ENCODE peak calls at places on chromosomes 6 and 20, in five cellular contexts. D is heart left ventricle, Y is breast epithelium, B is psoas muscle, P is heart right ventricle. S is an unnamed sample.

GRCh38 chr6:21935561-21936028 is 342.0 kb downstream of the SOX4 start:
- DNase-seq in B (no peak), P (no peak), D (no peak), Y (no peak), S (peak)

GRCh38 chr6:139135578-139136545 is 982 bp downstream of the HECA start:
- DNase-seq in D (peak), Y (peak), B (peak), P (peak), S (peak)

GRCh38 chr20:43188234-43188653 is 1.5 kb downstream of the PTPRT start:
- DNase-seq in P (no peak), Y (no peak), B (no peak), D (no peak), S (no peak)

GRCh38 chr6:3414704-3415453 is 42.0 kb downstream of the SLC22A23 start:
- DNase-seq in P (no peak), Y (no peak), B (no peak), D (no peak), S (no peak)

GRCh38 chr6:37137881-37138568 is 31.9 kb upstream of the PIM1 start:
- DNase-seq in D (no peak), Y (no peak), P (no peak), B (no peak), S (no peak)

GRCh38 chr20:6909608-6910007 is 142.1 kb downstream of the BMP2 start:
- DNase-seq in P (no peak), Y (no peak), B (no peak), D (no peak), S (no peak)

GRCh38 chr20:19274001-19274400 is 61.6 kb downstream of the SLC24A3 start:
- DNase-seq in Y (no peak), P (no peak), D (no peak), B (no peak), S (no peak)

GRCh38 chr6:96760153-96760687 is 77.1 kb downstream of the GPR63 start:
- DNase-seq in Y (no peak), P (no peak), B (no peak), D (no peak), S (no peak)

GRCh38 chr6:143999406-143999805 is 8.7 kb downstream of the PLAGL1 start:
- DNase-seq in P (no peak), B (no peak), Y (no peak), D (no peak), S (no peak)

GRCh38 chr6:132065556-132065955 is 114.4 kb upstream of the CCN2 start:
- DNase-seq in D (no peak), B (no peak), Y (no peak), P (no peak), S (no peak)

GRCh38 chr6:126534418-126534817 is 194.5 kb downstream of the CENPW start:
- DNase-seq in Y (no peak), B (no peak), P (no peak), D (no peak), S (no peak)

GRCh38 chr6:35302604-35303218 is 5.1 kb downstream of the DEF6 start:
- DNase-seq in B (peak), D (peak), P (peak), Y (no peak), S (peak)

GRCh38 chr6:127120787-127121636 is 2.5 kb downstream of the RSPO3 start:
- DNase-seq in B (peak), P (peak), D (peak), Y (peak), S (peak)

GRCh38 chr6:135073217-135073616 is 18.6 kb upstream of the HBS1L start:
- DNase-seq in P (no peak), B (no peak), Y (no peak), D (no peak), S (no peak)

GRCh38 chr6:148414836-148415235 is 72.2 kb downstream of the SASH1 start:
- DNase-seq in D (no peak), P (no peak), Y (no peak), B (no peak), S (no peak)

GRCh38 chr20:62703853-62704228 is 4.8 kb upstream of the NTSR1 start:
- DNase-seq in B (no peak), D (peak), Y (no peak), P (peak), S (no peak)

GRCh38 chr6:36314221-36315014 is 22.3 kb downstream of the BNIP5 start:
- DNase-seq in P (no peak), Y (no peak), B (no peak), D (no peak), S (no peak)

GRCh38 chr20:46117704-46118467 is at the start of gene CD40:
- DNase-seq in D (peak), Y (peak), P (peak), B (peak), S (peak)

GRCh38 chr20:31945790-31946189 is 6.1 kb downstream of the PDRG1 start:
- DNase-seq in Y (no peak), P (peak), D (no peak), B (peak), S (no peak)

GRCh38 chr6:166955865-166956443 is 396 bp downstream of the RNASET2 start:
- DNase-seq in B (peak), P (no peak), D (no peak), Y (no peak), S (peak)
- H3K27ac ChIP-seq in B (no peak), P (peak), D (peak), Y (peak), S (peak)

DNA sequence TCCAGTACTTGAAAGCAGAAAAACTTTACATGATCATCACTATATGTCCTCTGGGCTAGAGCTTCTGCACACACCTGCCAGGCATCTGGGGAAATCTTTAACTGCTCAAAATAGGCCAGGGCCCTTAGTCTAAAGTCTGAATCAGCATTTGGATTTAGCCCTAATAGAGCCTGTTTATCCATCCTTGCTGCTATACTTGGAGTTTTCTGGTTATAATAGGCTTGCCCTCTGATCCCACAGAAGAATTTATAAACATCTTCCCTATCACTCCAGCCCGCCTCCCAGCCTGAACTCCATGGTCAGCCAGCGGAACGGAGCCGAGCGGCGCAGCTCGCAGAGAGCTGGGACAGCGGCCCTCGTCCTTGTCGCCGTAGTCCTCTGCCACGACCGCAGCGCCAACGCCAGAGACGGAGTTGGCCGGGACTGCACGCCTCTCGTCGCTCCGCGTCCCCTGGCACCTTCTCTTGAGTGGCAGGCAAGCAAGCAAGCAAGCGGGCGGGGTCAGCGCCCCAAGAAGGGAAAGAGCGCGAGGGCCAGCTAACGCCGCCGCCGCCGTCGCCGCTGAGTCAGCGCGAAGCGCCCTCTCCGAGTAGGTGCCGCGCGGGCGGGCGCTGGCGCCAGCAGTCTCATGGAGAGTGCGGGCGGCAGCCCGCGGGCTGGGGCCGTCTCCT is 25.4 kb upstream of the ASIP start:
- DNase-seq in P (peak), D (peak), B (peak), Y (peak), S (peak)
- H3K27ac ChIP-seq in P (peak), D (peak), B (peak), Y (peak), S (peak)

GRCh38 chr6:7111095-7111690 is 3.4 kb downstream of the RREB1 start:
- DNase-seq in B (no peak), P (no peak), D (no peak), Y (no peak), S (no peak)

GRCh38 chr6:7119272-7119801 is 11.6 kb downstream of the RREB1 start:
- DNase-seq in P (no peak), D (no peak), B (no peak), Y (no peak), S (no peak)

GRCh38 chr6:7112741-7113313 is 5.1 kb downstream of the RREB1 start:
- DNase-seq in D (no peak), B (no peak), Y (no peak), P (peak), S (peak)

GRCh38 chr6:7114744-7115451 is 7.1 kb downstream of the RREB1 start:
- DNase-seq in P (no peak), Y (no peak), D (no peak), B (no peak), S (no peak)

DNA sequence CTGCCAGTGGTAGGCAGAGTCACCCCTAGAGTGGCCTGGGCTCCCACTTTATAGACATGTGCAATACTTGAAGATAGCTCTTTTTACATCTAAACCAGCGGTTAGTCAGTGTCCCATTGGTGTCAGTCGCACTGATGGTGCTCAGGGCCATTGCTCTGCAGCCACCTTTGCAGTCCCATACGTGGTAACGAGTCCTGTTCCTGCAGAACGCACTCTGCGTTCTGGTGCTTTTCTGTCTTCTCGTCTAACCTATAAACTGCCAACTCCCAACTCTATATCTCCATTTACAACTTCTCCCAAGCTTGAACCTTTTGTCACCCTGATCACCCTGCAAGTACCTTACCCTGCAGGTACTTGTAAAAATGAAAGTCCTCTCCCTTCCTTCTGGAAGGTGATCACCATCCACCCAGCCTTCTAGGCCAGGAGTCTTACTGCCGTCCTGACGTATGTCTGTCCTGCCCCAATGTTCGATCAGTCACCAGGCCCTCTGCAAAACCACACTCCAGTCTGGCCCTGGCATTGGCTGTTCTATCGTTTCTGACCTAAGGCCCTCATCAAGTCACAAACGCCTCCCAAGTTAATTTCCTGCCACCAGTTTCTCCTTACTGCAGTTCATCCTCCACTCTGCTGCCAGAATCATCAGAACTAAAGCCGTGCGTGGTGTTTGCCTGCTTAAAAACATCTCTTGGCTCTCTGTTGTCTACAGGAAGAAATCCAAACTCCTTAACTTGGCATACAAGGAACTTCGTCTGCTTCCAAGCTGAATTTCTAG is 7.9 kb downstream of the RREB1 start:
- DNase-seq in B (no peak), D (no peak), P (no peak), Y (no peak), S (no peak)
- H3K27ac ChIP-seq in B (peak), D (peak), P (peak), Y (peak), S (peak)

DNA sequence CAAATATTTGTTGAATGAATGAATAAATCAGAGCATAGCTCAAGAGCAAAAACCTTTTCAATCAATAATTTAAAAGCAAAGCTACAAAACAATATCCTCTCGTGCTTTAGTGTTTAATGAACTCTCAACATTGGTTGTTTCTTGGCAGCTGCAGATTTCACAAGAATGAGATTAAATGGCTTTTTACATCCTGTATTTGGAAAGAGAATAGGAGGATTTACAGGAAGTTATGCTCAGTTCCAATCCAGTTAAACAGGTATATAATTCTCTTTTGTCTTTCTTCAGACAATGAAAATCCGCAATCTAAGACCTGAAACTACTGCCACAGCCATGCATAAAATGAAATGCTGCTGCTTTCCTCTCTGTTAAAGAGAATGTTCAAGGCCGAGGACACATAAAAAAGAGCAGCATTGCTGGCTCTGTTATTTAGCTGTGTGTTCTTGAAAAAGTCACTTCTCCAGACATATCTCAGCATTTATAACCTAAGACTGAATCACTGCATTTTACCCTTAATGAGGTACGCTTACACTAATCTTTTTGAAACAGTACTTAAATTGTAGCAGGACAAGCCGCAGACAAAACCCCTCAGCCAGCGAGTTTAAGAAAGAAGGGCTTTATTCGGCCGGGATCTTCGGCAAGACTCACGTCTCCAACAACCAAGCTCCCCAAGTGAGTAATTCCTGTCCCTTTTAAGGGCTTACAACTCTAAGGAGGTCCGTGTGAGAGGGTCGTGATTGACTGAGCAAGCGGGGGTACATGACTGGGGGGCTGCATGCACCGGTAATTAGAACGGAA is 3.6 kb downstream of the C6orf52 start:
- DNase-seq in D (no peak), B (no peak), Y (no peak), P (no peak), S (no peak)
- H3K27ac ChIP-seq in D (no peak), B (no peak), Y (peak), P (no peak), S (peak)

GRCh38 chr6:136288566-136289326 is 900 bp downstream of the BCLAF1 start:
- DNase-seq in D (peak), P (peak), B (peak), Y (peak), S (peak)
- H3K27ac ChIP-seq in D (peak), P (peak), B (peak), Y (peak), S (peak)

DNA sequence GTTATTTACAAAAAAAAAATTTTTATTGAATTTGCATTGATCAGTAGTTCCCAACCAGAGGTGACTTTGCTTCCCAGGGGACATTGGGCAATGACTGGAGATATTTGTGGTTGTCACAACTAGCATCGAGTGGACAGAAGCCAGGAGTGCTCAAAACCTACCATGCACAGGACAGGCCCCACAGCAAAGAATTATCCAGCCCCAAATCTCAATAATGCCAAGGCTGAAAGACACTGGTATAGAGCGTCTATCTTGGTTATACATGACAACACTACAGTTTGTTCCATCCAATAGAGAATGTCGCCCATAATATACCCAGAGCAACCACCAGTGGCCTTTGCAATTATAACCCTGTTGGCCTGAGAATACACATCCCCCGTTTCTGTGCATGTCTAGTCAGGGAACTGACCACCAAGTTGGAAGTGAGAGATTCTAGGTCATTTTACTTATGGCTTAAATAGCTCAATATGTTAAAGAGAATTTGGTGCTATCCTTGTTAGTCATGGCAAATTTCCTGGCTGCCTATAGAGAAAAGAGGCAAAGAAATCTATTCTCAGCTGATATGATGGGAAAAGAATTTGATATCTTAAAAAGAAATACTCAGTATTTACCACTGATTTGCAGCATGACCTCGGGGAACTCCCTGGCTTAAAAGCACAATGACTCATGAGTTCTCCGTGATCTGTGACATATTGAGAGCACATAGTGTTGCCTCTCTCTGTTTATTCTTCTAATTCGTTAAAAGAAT is 76.0 kb upstream of the ADTRP start:
- DNase-seq in P (no peak), D (no peak), B (no peak), Y (no peak), S (no peak)
- H3K27ac ChIP-seq in P (no peak), D (no peak), B (no peak), Y (no peak), S (peak)

S was measured in stomach.